ENCODE peak calls at places on chromosome 18, in nine cellular contexts. One of them, this sample, is unnamed.
A peak's percentile ranks its signal among the peaks of the same experiment; 100 is the strongest.

GRCh38 chr18:24368749-24369148 is 28.9 kb downstream of the OSBPL1A start:
- DNase-seq in heart right ventricle: no peak
- DNase-seq in WERI-Rb-1: no peak
- DNase-seq in body of pancreas: no peak
- DNase-seq in uterus: no peak
- DNase-seq in AG04450: no peak
- DNase-seq in CD4-positive, alpha-beta T cell: no peak
- DNase-seq in IMR-90: peak; percentile 20
- DNase-seq in cardiac muscle cell: no peak
- DNase-seq in this sample: no peak

GRCh38 chr18:23227729-23228075 is 92.4 kb downstream of the CABLES1 start:
- DNase-seq in heart right ventricle: no peak
- DNase-seq in CD4-positive, alpha-beta T cell: no peak
- DNase-seq in body of pancreas: no peak
- DNase-seq in uterus: no peak
- DNase-seq in AG04450: no peak
- DNase-seq in IMR-90: no peak
- DNase-seq in WERI-Rb-1: no peak
- DNase-seq in cardiac muscle cell: no peak
- DNase-seq in this sample: no peak

GRCh38 chr18:59042477-59042842 is 97.2 kb upstream of the SEC11C start:
- DNase-seq in WERI-Rb-1: no peak
- DNase-seq in IMR-90: no peak
- DNase-seq in body of pancreas: no peak
- DNase-seq in heart right ventricle: no peak
- DNase-seq in uterus: no peak
- DNase-seq in CD4-positive, alpha-beta T cell: no peak
- DNase-seq in cardiac muscle cell: peak; percentile 36
- DNase-seq in AG04450: no peak
- DNase-seq in this sample: no peak

GRCh38 chr18:49698596-49699025 is 114.7 kb downstream of the ACAA2 start:
- DNase-seq in cardiac muscle cell: no peak
- DNase-seq in IMR-90: no peak
- DNase-seq in AG04450: no peak
- DNase-seq in heart right ventricle: no peak
- DNase-seq in WERI-Rb-1: no peak
- DNase-seq in body of pancreas: no peak
- DNase-seq in uterus: no peak
- DNase-seq in CD4-positive, alpha-beta T cell: no peak
- DNase-seq in this sample: no peak

GRCh38 chr18:38948436-38948835 is 1382.8 kb upstream of the CELF4 start:
- DNase-seq in WERI-Rb-1: no peak
- DNase-seq in AG04450: no peak
- DNase-seq in body of pancreas: no peak
- DNase-seq in heart right ventricle: no peak
- DNase-seq in IMR-90: no peak
- DNase-seq in CD4-positive, alpha-beta T cell: no peak
- DNase-seq in uterus: no peak
- DNase-seq in cardiac muscle cell: no peak
- DNase-seq in this sample: no peak

GRCh38 chr18:58847383-58848071 is 17.1 kb upstream of the ZNF532 start:
- DNase-seq in cardiac muscle cell: no peak
- DNase-seq in AG04450: no peak
- DNase-seq in IMR-90: no peak
- DNase-seq in CD4-positive, alpha-beta T cell: no peak
- DNase-seq in WERI-Rb-1: peak; percentile 38
- DNase-seq in heart right ventricle: peak; percentile 60
- DNase-seq in body of pancreas: peak; percentile 23
- DNase-seq in uterus: no peak
- DNase-seq in this sample: peak; percentile 12

GRCh38 chr18:812123-812672 is at the start of gene YES1:
- DNase-seq in heart right ventricle: peak; percentile 87
- DNase-seq in IMR-90: peak; percentile 61
- DNase-seq in body of pancreas: peak; percentile 78
- DNase-seq in cardiac muscle cell: peak; percentile 85
- DNase-seq in CD4-positive, alpha-beta T cell: peak; percentile 66
- DNase-seq in AG04450: peak; percentile 21
- DNase-seq in WERI-Rb-1: peak; percentile 89
- DNase-seq in uterus: peak; percentile 75
- DNase-seq in this sample: peak; percentile 26

GRCh38 chr18:42446195-42446594 is 491.2 kb downstream of the PIK3C3 start:
- DNase-seq in AG04450: no peak
- DNase-seq in heart right ventricle: no peak
- DNase-seq in uterus: no peak
- DNase-seq in cardiac muscle cell: peak; percentile 60
- DNase-seq in IMR-90: no peak
- DNase-seq in CD4-positive, alpha-beta T cell: no peak
- DNase-seq in body of pancreas: no peak
- DNase-seq in WERI-Rb-1: no peak
- DNase-seq in this sample: no peak

GRCh38 chr18:24112874-24113615 is 25.8 kb upstream of the CABYR start:
- DNase-seq in CD4-positive, alpha-beta T cell: no peak
- DNase-seq in IMR-90: peak; percentile 69
- DNase-seq in uterus: no peak
- DNase-seq in WERI-Rb-1: peak; percentile 51
- DNase-seq in body of pancreas: peak; percentile 72
- DNase-seq in heart right ventricle: no peak
- DNase-seq in AG04450: no peak
- DNase-seq in cardiac muscle cell: no peak
- DNase-seq in this sample: no peak

GRCh38 chr18:11857177-11857887 is 6.1 kb downstream of the CHMP1B start:
- DNase-seq in WERI-Rb-1: no peak
- DNase-seq in AG04450: peak; percentile 99
- DNase-seq in uterus: peak; percentile 48
- DNase-seq in CD4-positive, alpha-beta T cell: no peak
- DNase-seq in body of pancreas: peak; percentile 25
- DNase-seq in IMR-90: peak; percentile 100
- DNase-seq in heart right ventricle: peak; percentile 51
- DNase-seq in cardiac muscle cell: peak; percentile 98
- DNase-seq in this sample: no peak

GRCh38 chr18:11859282-11859797 is 8.1 kb downstream of the CHMP1B start:
- DNase-seq in cardiac muscle cell: no peak
- DNase-seq in IMR-90: no peak
- DNase-seq in uterus: no peak
- DNase-seq in body of pancreas: no peak
- DNase-seq in heart right ventricle: no peak
- DNase-seq in AG04450: no peak
- DNase-seq in WERI-Rb-1: no peak
- DNase-seq in CD4-positive, alpha-beta T cell: no peak
- DNase-seq in this sample: no peak

GRCh38 chr18:11861583-11862288 is 10.5 kb downstream of the CHMP1B start:
- DNase-seq in uterus: no peak
- DNase-seq in WERI-Rb-1: no peak
- DNase-seq in AG04450: no peak
- DNase-seq in IMR-90: no peak
- DNase-seq in cardiac muscle cell: peak; percentile 72
- DNase-seq in body of pancreas: no peak
- DNase-seq in heart right ventricle: no peak
- DNase-seq in CD4-positive, alpha-beta T cell: no peak
- DNase-seq in this sample: no peak

GRCh38 chr18:11860594-11861450 is 9.6 kb downstream of the CHMP1B start:
- DNase-seq in cardiac muscle cell: no peak
- DNase-seq in heart right ventricle: no peak
- DNase-seq in CD4-positive, alpha-beta T cell: no peak
- DNase-seq in uterus: no peak
- DNase-seq in AG04450: no peak
- DNase-seq in IMR-90: no peak
- DNase-seq in WERI-Rb-1: no peak
- DNase-seq in body of pancreas: no peak
- DNase-seq in this sample: no peak

DNA sequence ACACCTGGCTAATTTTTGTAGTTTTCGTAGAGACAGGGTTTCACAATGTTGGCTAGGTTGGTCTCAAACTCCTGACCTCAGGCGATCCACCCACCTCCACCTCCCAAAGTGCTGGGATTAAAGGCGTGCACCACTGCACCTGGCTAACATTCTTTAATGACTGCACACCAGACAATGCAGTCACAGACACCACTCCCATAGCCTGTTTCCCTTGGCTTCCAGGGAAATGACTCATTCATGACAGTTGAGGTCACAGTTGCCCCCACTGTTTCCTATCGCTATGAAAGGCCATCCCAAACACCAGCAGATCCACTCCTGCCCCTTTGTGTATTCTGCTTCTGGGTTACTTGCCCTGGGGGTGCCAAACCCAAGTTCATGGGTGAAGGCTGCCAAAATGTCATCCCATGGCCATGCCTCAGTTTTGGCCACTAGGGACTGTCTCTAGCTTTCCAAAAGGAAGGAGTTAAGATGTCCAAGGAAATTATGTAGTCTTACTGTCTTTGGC is 8.7 kb downstream of the CHMP1B start:
- DNase-seq in heart right ventricle: no peak
- DNase-seq in WERI-Rb-1: no peak
- DNase-seq in AG04450: peak; percentile 21
- DNase-seq in IMR-90: peak; percentile 90
- DNase-seq in body of pancreas: no peak
- DNase-seq in CD4-positive, alpha-beta T cell: no peak
- DNase-seq in uterus: no peak
- DNase-seq in cardiac muscle cell: peak; percentile 52
- DNase-seq in this sample: no peak
- H3K27ac ChIP-seq in heart right ventricle: no peak overlapping the region
- H3K27ac ChIP-seq in WERI-Rb-1: no peak overlapping the region
- H3K27ac ChIP-seq in AG04450: no peak overlapping the region
- H3K27ac ChIP-seq in IMR-90: peak overlapping the region; percentile 9
- H3K27ac ChIP-seq in body of pancreas: no peak overlapping the region
- H3K27ac ChIP-seq in CD4-positive, alpha-beta T cell: no peak overlapping the region
- H3K27ac ChIP-seq in uterus: no peak overlapping the region
- H3K27ac ChIP-seq in cardiac muscle cell: no peak overlapping the region
- H3K27ac ChIP-seq in this sample: no peak overlapping the region

GRCh38 chr18:3284501-3284900 is 22.6 kb downstream of the MYL12B start:
- DNase-seq in WERI-Rb-1: no peak
- DNase-seq in uterus: no peak
- DNase-seq in body of pancreas: no peak
- DNase-seq in IMR-90: no peak
- DNase-seq in heart right ventricle: no peak
- DNase-seq in AG04450: no peak
- DNase-seq in cardiac muscle cell: no peak
- DNase-seq in CD4-positive, alpha-beta T cell: no peak
- DNase-seq in this sample: no peak
- H3K27ac ChIP-seq in WERI-Rb-1: no peak overlapping the region
- H3K27ac ChIP-seq in uterus: no peak overlapping the region
- H3K27ac ChIP-seq in body of pancreas: no peak overlapping the region
- H3K27ac ChIP-seq in IMR-90: no peak overlapping the region
- H3K27ac ChIP-seq in heart right ventricle: no peak overlapping the region
- H3K27ac ChIP-seq in AG04450: no peak overlapping the region
- H3K27ac ChIP-seq in cardiac muscle cell: no peak overlapping the region
- H3K27ac ChIP-seq in CD4-positive, alpha-beta T cell: no peak overlapping the region
- H3K27ac ChIP-seq in this sample: no peak overlapping the region

GRCh38 chr18:75203456-75204261 is 5.3 kb downstream of the PTGR3 start:
- DNase-seq in AG04450: no peak
- DNase-seq in uterus: no peak
- DNase-seq in body of pancreas: peak; percentile 41
- DNase-seq in heart right ventricle: no peak
- DNase-seq in WERI-Rb-1: no peak
- DNase-seq in cardiac muscle cell: peak; percentile 21
- DNase-seq in IMR-90: peak; percentile 52
- DNase-seq in CD4-positive, alpha-beta T cell: no peak
- DNase-seq in this sample: no peak

GRCh38 chr18:75206637-75207297 is 2.2 kb downstream of the PTGR3 start:
- DNase-seq in IMR-90: no peak
- DNase-seq in uterus: no peak
- DNase-seq in cardiac muscle cell: no peak
- DNase-seq in CD4-positive, alpha-beta T cell: no peak
- DNase-seq in AG04450: no peak
- DNase-seq in heart right ventricle: no peak
- DNase-seq in body of pancreas: no peak
- DNase-seq in WERI-Rb-1: no peak
- DNase-seq in this sample: no peak

GRCh38 chr18:75205760-75206109 is 3.2 kb downstream of the PTGR3 start:
- DNase-seq in CD4-positive, alpha-beta T cell: no peak
- DNase-seq in heart right ventricle: no peak
- DNase-seq in uterus: no peak
- DNase-seq in WERI-Rb-1: no peak
- DNase-seq in cardiac muscle cell: no peak
- DNase-seq in AG04450: no peak
- DNase-seq in body of pancreas: no peak
- DNase-seq in IMR-90: peak; percentile 54
- DNase-seq in this sample: no peak

GRCh38 chr18:75204262-75204977 is 4.5 kb downstream of the PTGR3 start:
- DNase-seq in heart right ventricle: no peak
- DNase-seq in body of pancreas: no peak
- DNase-seq in cardiac muscle cell: peak; percentile 40
- DNase-seq in uterus: no peak
- DNase-seq in AG04450: no peak
- DNase-seq in IMR-90: peak; percentile 36
- DNase-seq in CD4-positive, alpha-beta T cell: no peak
- DNase-seq in WERI-Rb-1: no peak
- DNase-seq in this sample: peak; percentile 27

DNA sequence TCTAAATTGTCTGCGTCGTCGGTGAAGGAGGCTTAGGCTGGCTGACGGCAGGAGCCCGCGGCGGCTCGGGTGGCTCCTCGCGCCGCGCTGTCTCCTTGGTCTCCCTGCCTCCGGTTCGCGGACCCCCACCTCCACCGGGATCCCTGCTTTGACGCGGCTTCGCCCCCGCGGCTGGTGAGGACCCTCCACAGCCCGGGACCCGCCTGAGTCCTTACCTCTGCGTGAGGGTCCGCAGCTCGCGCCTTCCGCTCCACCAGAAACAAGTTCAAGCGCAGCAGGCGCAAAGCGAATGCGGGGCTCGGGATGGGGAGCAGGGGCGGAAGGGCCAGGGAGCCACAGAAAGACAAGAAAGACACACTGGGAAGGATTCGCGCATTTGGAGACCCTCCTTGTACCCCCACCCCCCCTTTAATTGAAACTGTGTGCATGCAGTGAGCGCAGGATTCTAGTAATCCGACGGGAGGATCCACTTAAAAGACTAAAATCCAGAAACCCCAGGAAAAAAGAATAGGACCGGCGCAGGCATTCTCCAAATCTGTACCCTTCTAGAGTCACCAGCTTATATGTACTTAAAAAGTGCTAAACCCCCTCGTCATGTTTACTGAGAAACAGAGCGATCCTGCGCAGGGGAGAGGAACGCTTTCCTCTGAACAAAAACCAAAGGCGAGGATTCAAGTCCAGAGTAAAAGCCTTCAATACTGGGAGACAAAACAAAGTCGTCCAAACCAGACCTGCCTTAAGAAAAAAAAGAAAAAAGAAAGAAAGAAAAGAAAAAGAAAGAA is 3.8 kb downstream of the PTGR3 start:
- DNase-seq in body of pancreas: no peak
- DNase-seq in uterus: no peak
- DNase-seq in AG04450: no peak
- DNase-seq in cardiac muscle cell: no peak
- DNase-seq in IMR-90: peak; percentile 23
- DNase-seq in WERI-Rb-1: no peak
- DNase-seq in CD4-positive, alpha-beta T cell: no peak
- DNase-seq in heart right ventricle: no peak
- DNase-seq in this sample: no peak
- H3K27ac ChIP-seq in body of pancreas: no peak overlapping the region
- H3K27ac ChIP-seq in uterus: no peak overlapping the region
- H3K27ac ChIP-seq in AG04450: peak overlapping the region; percentile 31
- H3K27ac ChIP-seq in cardiac muscle cell: no peak overlapping the region
- H3K27ac ChIP-seq in IMR-90: peak overlapping the region; percentile 97
- H3K27ac ChIP-seq in WERI-Rb-1: no peak overlapping the region
- H3K27ac ChIP-seq in CD4-positive, alpha-beta T cell: no peak overlapping the region
- H3K27ac ChIP-seq in heart right ventricle: peak overlapping the region; percentile 69
- H3K27ac ChIP-seq in this sample: no peak overlapping the region

DNA sequence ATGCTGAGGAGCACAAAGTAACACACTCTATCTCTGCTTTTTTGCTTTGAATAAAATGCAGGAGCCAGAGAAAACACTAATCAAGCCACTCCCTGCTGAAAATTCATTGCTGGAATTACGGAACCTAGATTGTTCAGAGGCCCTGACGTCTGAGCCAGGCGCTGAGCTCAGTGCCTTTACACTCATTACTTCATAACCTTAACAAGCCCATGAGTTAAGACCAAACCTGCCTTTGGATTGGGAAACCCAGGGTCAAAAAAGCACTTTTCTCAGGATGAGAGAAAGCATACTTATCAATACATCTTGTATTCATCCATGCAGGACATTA is 790 bp downstream of the INO80C start:
- DNase-seq in cardiac muscle cell: peak; percentile 63
- DNase-seq in WERI-Rb-1: no peak
- DNase-seq in AG04450: no peak
- DNase-seq in uterus: peak; percentile 30
- DNase-seq in body of pancreas: peak; percentile 36
- DNase-seq in CD4-positive, alpha-beta T cell: no peak
- DNase-seq in heart right ventricle: no peak
- DNase-seq in IMR-90: peak; percentile 51
- DNase-seq in this sample: no peak
- H3K27ac ChIP-seq in cardiac muscle cell: peak overlapping the region; percentile 94
- H3K27ac ChIP-seq in WERI-Rb-1: peak overlapping the region; percentile 99
- H3K27ac ChIP-seq in AG04450: peak overlapping the region; percentile 91
- H3K27ac ChIP-seq in uterus: peak overlapping the region; percentile 95
- H3K27ac ChIP-seq in body of pancreas: peak overlapping the region; percentile 98
- H3K27ac ChIP-seq in CD4-positive, alpha-beta T cell: peak overlapping the region; percentile 95
- H3K27ac ChIP-seq in heart right ventricle: peak overlapping the region; percentile 90
- H3K27ac ChIP-seq in IMR-90: peak overlapping the region; percentile 93
- H3K27ac ChIP-seq in this sample: peak overlapping the region; percentile 90

This sample was measured in substantia nigra.